ENCODE peak calls at places on chromosomes 4 and X, in six cellular contexts. O is kidney tubule cell, Z is Right ventricle myocardium inferior, U is NCI-H187, T is dermis microvascular lymphatic vessel endothelial cell, D is amygdala. J is an unnamed sample.

GRCh38 chr4:72243641-72244040 is 211.8 kb downstream of the NPFFR2 start:
- DNase-seq in O (no peak), Z (no peak), U (no peak), T (no peak), D (no peak), J (no peak)

GRCh38 chrX:112512509-112512908 is 167.2 kb downstream of the LHFPL1 start:
- DNase-seq in O (no peak), Z (no peak), U (no peak), T (no peak), D (no peak), J (no peak)

GRCh38 chr4:24160358-24160757 is 270.5 kb upstream of the PPARGC1A start:
- DNase-seq in O (peak; percentile 81), Z (no peak), U (no peak), T (no peak), D (no peak), J (no peak)

GRCh38 chrX:74220277-74220676 is 83.7 kb upstream of the ZCCHC13 start:
- DNase-seq in O (no peak), Z (no peak), U (no peak), T (no peak), D (no peak), J (no peak)

GRCh38 chrX:64394059-64394873 is 986 bp downstream of the MTMR8 start:
- DNase-seq in O (no peak), Z (no peak), U (no peak), T (no peak), D (no peak), J (no peak)

GRCh38 chr4:106695846-106696245 is 327.3 kb upstream of the GIMD1 start:
- DNase-seq in O (no peak), Z (no peak), U (no peak), T (no peak), D (no peak), J (no peak)

GRCh38 chrX:151098996-151099395 is 77.4 kb upstream of the GPR50 start:
- DNase-seq in O (peak; percentile 3), Z (no peak), U (no peak), T (no peak), D (no peak), J (no peak)

GRCh38 chrX:70605352-70605751 is 160.7 kb downstream of the DLG3 start:
- DNase-seq in O (no peak), Z (no peak), U (no peak), T (no peak), D (no peak), J (no peak)

GRCh38 chr4:20353646-20354045 is 101.9 kb downstream of the SLIT2 start:
- DNase-seq in O (no peak), Z (no peak), U (no peak), T (no peak), D (no peak), J (no peak)

GRCh38 chr4:155952546-155952945 is 1.1 kb downstream of the CTSO start:
- DNase-seq in O (peak; percentile 78), Z (no peak), U (no peak), T (no peak), D (no peak), J (no peak)

GRCh38 chr4:145722561-145722960 is 42.6 kb downstream of the C4orf51 start:
- DNase-seq in O (no peak), Z (no peak), U (no peak), T (no peak), D (no peak), J (no peak)

GRCh38 chrX:134743121-134743520 is 84.8 kb upstream of the PLAC1 start:
- DNase-seq in O (no peak), Z (no peak), U (no peak), T (no peak), D (no peak), J (no peak)

GRCh38 chr4:9861561-9861960 is 80.1 kb downstream of the DRD5 start:
- DNase-seq in O (no peak), Z (no peak), U (no peak), T (no peak), D (no peak), J (no peak)

GRCh38 chr4:184384056-184384809 is 90.1 kb downstream of the IRF2 start:
- DNase-seq in O (peak; percentile 73), Z (peak; percentile 60), U (no peak), T (peak; percentile 60), D (no peak), J (no peak)

GRCh38 chr4:8404791-8405515 is 35.6 kb downstream of the ACOX3 start:
- DNase-seq in O (no peak), Z (no peak), U (no peak), T (no peak), D (no peak), J (no peak)

GRCh38 chrX:94524867-94525266 is 850.9 kb downstream of the FAM133A start:
- DNase-seq in O (no peak), Z (no peak), U (no peak), T (no peak), D (no peak), J (no peak)

GRCh38 chrX:139967300-139967699 is 2.0 kb upstream of the CXorf66 start:
- DNase-seq in O (no peak), Z (no peak), U (no peak), T (no peak), D (no peak), J (no peak)

GRCh38 chr4:186781032-186781917 is 57.6 kb upstream of the FAT1 start:
- DNase-seq in O (peak; percentile 73), Z (no peak), U (no peak), T (no peak), D (no peak), J (no peak)

J was measured in mesothelial cell of epicardium.